ENCODE peak calls at places on chromosome 9, in seven cellular contexts. B is activated effector memory CD4-positive, alpha-beta T cell treated with Interleukin-2 at 50 U/mL for 16 hours; G is LoVo; N is NCI-H1417; A is activated CD8-positive, alpha-beta memory T cell treated with anti-CD3 and anti-CD28 coated beads for 48 hours; Y is aorta; V is BJ. T is an unnamed sample.

GRCh38 chr9:19372576-19372975 is 7.5 kb downstream of the RPS6 start:
- DNase-seq in Y (no peak), V (no peak), N (no peak), G (no peak), A (no peak), B (no peak), T (no peak)

GRCh38 chr9:18976368-18977238 is 56.4 kb downstream of the SAXO1 start:
- DNase-seq in B (no peak), Y (no peak), N (peak), G (peak), A (no peak), V (peak), T (no peak)

GRCh38 chr9:123282343-123283047 is 14.1 kb upstream of the STRBP start:
- DNase-seq in B (no peak), N (no peak), G (peak), V (no peak), A (no peak), Y (no peak), T (no peak)

GRCh38 chr9:126708178-126708577 is 94.5 kb downstream of the LMX1B start:
- DNase-seq in V (no peak), G (no peak), B (no peak), Y (peak), N (no peak), A (no peak), T (no peak)

GRCh38 chr9:116381350-116381749 is 227.8 kb downstream of the PAPPA start:
- DNase-seq in N (no peak), A (no peak), Y (no peak), V (no peak), B (no peak), G (no peak), T (no peak)

GRCh38 chr9:126361810-126362238 is 35.2 kb downstream of the MVB12B start:
- DNase-seq in A (no peak), N (no peak), G (no peak), B (no peak), V (no peak), Y (no peak), T (no peak)

GRCh38 chr9:70411930-70412677 is 2.4 kb downstream of the KLF9 start:
- DNase-seq in G (peak), B (peak), N (peak), Y (peak), A (peak), V (no peak), T (peak)

GRCh38 chr9:72945391-72945790 is 7.5 kb downstream of the ALDH1A1 start:
- DNase-seq in B (no peak), G (no peak), Y (no peak), N (no peak), A (no peak), V (no peak), T (no peak)

GRCh38 chr9:105385372-105385985 is 62.4 kb upstream of the FSD1L start:
- DNase-seq in V (no peak), A (peak), Y (no peak), B (no peak), G (no peak), N (no peak), T (peak)

GRCh38 chr9:133170716-133171115 is 7.0 kb upstream of the GBGT1 start:
- DNase-seq in A (no peak), V (no peak), B (no peak), G (no peak), N (no peak), Y (no peak), T (no peak)

GRCh38 chr9:76323481-76323880 is 70.7 kb downstream of the RFK start:
- DNase-seq in G (peak), Y (no peak), B (no peak), N (no peak), V (no peak), A (no peak), T (no peak)

GRCh38 chr9:69264526-69264925 is 60.5 kb upstream of the ENTREP1 start:
- DNase-seq in N (no peak), B (no peak), V (no peak), G (no peak), Y (no peak), A (no peak), T (no peak)

GRCh38 chr9:135919318-135919717 is 12.0 kb upstream of the CAMSAP1 start:
- DNase-seq in G (no peak), B (no peak), Y (no peak), V (no peak), N (no peak), A (no peak), T (no peak)

GRCh38 chr9:121556580-121556979 is 56.9 kb upstream of the GGTA1 start:
- DNase-seq in A (no peak), Y (no peak), B (no peak), N (no peak), G (no peak), V (peak), T (no peak)

GRCh38 chr9:85949591-85950335 is 8.8 kb downstream of the NAA35 start:
- DNase-seq in A (no peak), G (no peak), B (no peak), V (no peak), N (no peak), Y (no peak), T (no peak)

GRCh38 chr9:112489039-112489546 is 2.5 kb downstream of the KIAA1958 start:
- DNase-seq in B (no peak), N (peak), Y (no peak), V (no peak), A (no peak), G (no peak), T (no peak)

GRCh38 chr9:33443047-33443446 is 4.3 kb downstream of the AQP3 start:
- DNase-seq in N (no peak), B (no peak), V (no peak), G (no peak), Y (no peak), A (no peak), T (no peak)

GRCh38 chr9:19127881-19128719 is 808 bp upstream of the PLIN2 start:
- DNase-seq in V (no peak), B (peak), N (no peak), G (no peak), Y (peak), A (peak), T (peak)

GRCh38 chr9:132837501-132838268 is 40.4 kb downstream of the AK8 start:
- DNase-seq in A (no peak), N (no peak), B (no peak), Y (peak), G (no peak), V (no peak), T (no peak)

GRCh38 chr9:99385814-99386279 is 163.8 kb downstream of the SEC61B start:
- DNase-seq in N (no peak), B (no peak), V (peak), A (no peak), Y (no peak), G (no peak), T (no peak)

GRCh38 chr9:29211681-29212589 is 1638.7 kb upstream of the C9orf72 start:
- DNase-seq in A (peak), B (no peak), N (peak), G (no peak), V (no peak), Y (peak), T (no peak)

GRCh38 chr9:107260437-107261081 is 22.5 kb upstream of the RAD23B start:
- DNase-seq in Y (no peak), G (no peak), A (no peak), N (peak), B (no peak), V (no peak), T (no peak)

GRCh38 chr9:69548676-69549075 is 123.5 kb downstream of the APBA1 start:
- DNase-seq in G (no peak), Y (no peak), N (no peak), B (no peak), V (no peak), A (no peak), T (no peak)

GRCh38 chr9:16671591-16672137 is 198.8 kb downstream of the BNC2 start:
- DNase-seq in V (no peak), N (peak), G (no peak), A (no peak), B (no peak), Y (no peak), T (no peak)

GRCh38 chr9:34403554-34404380 is 27.1 kb upstream of the MYORG start:
- DNase-seq in B (peak), V (no peak), A (no peak), Y (peak), N (peak), G (peak), T (no peak)

GRCh38 chr9:32551491-32552049 is 557 bp upstream of the SMIM27 start:
- DNase-seq in G (peak), B (peak), Y (peak), A (no peak), N (peak), V (no peak), T (peak)

GRCh38 chr9:98225015-98225442 is 30.4 kb downstream of the TBC1D2 start:
- DNase-seq in Y (peak), B (no peak), G (no peak), A (no peak), N (no peak), V (no peak), T (no peak)

T was measured in T-helper 2 cell.